ENCODE peak calls at places on chromosomes 1 and 21, in ten cellular contexts. P is sigmoid colon, X is IMR-90, M is right cardiac atrium, E is fibroblast of lung, Y is lung, I is transverse colon, G is GM23248, L is psoas muscle, W is stomach. C is an unnamed sample. For H3K4me1, the result is how much of the 10 kb centered on the place peaks cover.

GRCh38 chr21:37193676-37194075 is 73.5 kb downstream of the VPS26C start:
- DNase-seq in P (no peak), I (no peak), E (no peak), Y (no peak), M (no peak), L (no peak), W (no peak), X (no peak), G (no peak), C (no peak)

GRCh38 chr1:211639500-211640361 is 35.7 kb downstream of the NEK2 start:
- DNase-seq in P (peak), X (peak), W (peak), G (peak), E (peak), Y (no peak), L (no peak), I (no peak), M (no peak), C (no peak)

GRCh38 chr21:45511007-45511406 is 31.2 kb downstream of the SLC19A1 start:
- DNase-seq in M (peak), G (no peak), L (peak), X (no peak), E (no peak), P (peak), Y (no peak), W (no peak), I (no peak), C (peak)

GRCh38 chr1:189708674-189709073 is 769.0 kb downstream of the BRINP3 start:
- DNase-seq in G (no peak), I (no peak), E (peak), L (no peak), X (peak), M (no peak), P (no peak), Y (no peak), W (no peak), C (no peak)

GRCh38 chr1:175808573-175808972 is 65.2 kb upstream of the TNR start:
- DNase-seq in E (no peak), M (no peak), Y (no peak), I (no peak), G (no peak), P (no peak), L (no peak), X (no peak), W (no peak), C (no peak)

GRCh38 chr21:36641346-36641745 is 57.6 kb upstream of the SIM2 start:
- DNase-seq in X (no peak), L (no peak), E (no peak), I (no peak), G (no peak), W (no peak), M (no peak), P (no peak), Y (no peak), C (no peak)

GRCh38 chr1:19054216-19054615 is 97.7 kb upstream of the IFFO2 start:
- DNase-seq in W (no peak), L (no peak), M (no peak), E (no peak), I (no peak), X (no peak), G (no peak), Y (no peak), P (no peak), C (no peak)

GRCh38 chr21:29190920-29191319 is 60.5 kb downstream of the MAP3K7CL start:
- DNase-seq in W (no peak), L (peak), P (no peak), X (peak), I (no peak), G (peak), E (peak), M (no peak), Y (no peak), C (no peak)

GRCh38 chr1:171113377-171113776 is 22.7 kb downstream of the FMO3 start:
- DNase-seq in L (no peak), P (no peak), M (no peak), X (peak), G (no peak), I (no peak), W (no peak), E (no peak), Y (no peak), C (no peak)

GRCh38 chr21:45153358-45154318 is 79.3 kb downstream of the ADARB1 start:
- DNase-seq in Y (no peak), W (no peak), L (no peak), G (peak), X (peak), I (no peak), P (peak), M (peak), E (peak), C (peak)

GRCh38 chr1:94734963-94735899 is 84.9 kb upstream of the SLC44A3 start:
- DNase-seq in I (peak), W (peak), M (peak), G (peak), L (no peak), X (peak), E (peak), P (no peak), Y (peak), C (peak)

GRCh38 chr1:213719462-213719861 is 268.3 kb upstream of the PROX1 start:
- DNase-seq in X (no peak), L (no peak), P (no peak), W (no peak), Y (no peak), G (no peak), M (no peak), I (no peak), E (no peak), C (no peak)

GRCh38 chr1:181452746-181453145 is 30.6 kb upstream of the CACNA1E start:
- DNase-seq in W (no peak), I (no peak), X (no peak), P (no peak), M (no peak), Y (no peak), L (no peak), E (no peak), G (no peak), C (no peak)

GRCh38 chr1:59730302-59730701 is 84.4 kb upstream of the HOOK1 start:
- DNase-seq in Y (no peak), L (no peak), E (peak), P (no peak), X (peak), M (no peak), G (peak), W (no peak), I (no peak), C (no peak)

GRCh38 chr1:220685879-220686278 is 4.3 kb upstream of the C1orf115 start:
- DNase-seq in M (no peak), P (no peak), Y (no peak), W (no peak), I (no peak), X (no peak), G (no peak), E (no peak), L (no peak), C (no peak)

GRCh38 chr1:25469177-25469576 is 38.5 kb downstream of the MACO1 start:
- DNase-seq in X (peak), Y (no peak), I (no peak), P (no peak), G (peak), E (peak), L (no peak), M (no peak), W (no peak), C (no peak)

GRCh38 chr1:7303554-7304347 is 467.3 kb upstream of the VAMP3 start:
- DNase-seq in E (no peak), P (no peak), I (no peak), Y (no peak), M (no peak), W (no peak), G (no peak), L (no peak), X (no peak), C (no peak)

GRCh38 chr1:45752441-45753052 is 2.1 kb upstream of the IPP start:
- DNase-seq in X (peak), G (peak), E (peak), M (no peak), P (no peak), I (no peak), Y (no peak), W (no peak), L (no peak), C (no peak)

GRCh38 chr1:94327001-94327685 is 89.8 kb upstream of the ARHGAP29 start:
- DNase-seq in G (peak), I (no peak), E (no peak), W (peak), Y (no peak), M (peak), P (peak), X (peak), L (peak), C (no peak)

GRCh38 chr1:182707116-182707515 is 22.7 kb upstream of the RGS8 start:
- DNase-seq in W (peak), E (no peak), I (no peak), L (no peak), M (peak), Y (no peak), P (no peak), X (no peak), G (no peak), C (no peak)

GRCh38 chr1:209504571-209504970 is 78.9 kb upstream of the CAMK1G start:
- DNase-seq in E (no peak), W (no peak), Y (no peak), M (no peak), I (no peak), L (no peak), X (no peak), P (no peak), G (no peak), C (no peak)

GRCh38 chr1:153313288-153313687 is 536 bp upstream of the PGLYRP3 start:
- DNase-seq in E (no peak), P (no peak), W (no peak), I (no peak), X (no peak), M (no peak), Y (no peak), L (no peak), G (no peak), C (no peak)

GRCh38 chr1:3456964-3457909 is 2.8 kb downstream of the ARHGEF16 start:
- DNase-seq in Y (no peak), X (no peak), I (no peak), G (no peak), P (no peak), W (no peak), L (peak), M (peak), E (no peak), C (peak)

GRCh38 chr1:28256197-28256827 is 3.0 kb upstream of the SESN2 start:
- DNase-seq in L (no peak), G (no peak), M (no peak), I (no peak), W (no peak), X (no peak), P (no peak), E (no peak), Y (no peak), C (no peak)

GRCh38 chr1:28056129-28056925 is 32.1 kb downstream of the EYA3 start:
- DNase-seq in X (no peak), W (no peak), G (no peak), E (no peak), P (no peak), L (no peak), I (no peak), Y (peak), M (no peak), C (no peak)

GRCh38 chr1:67766117-67766978 is 66.9 kb downstream of the GNG12 start:
- DNase-seq in I (no peak), G (peak), X (peak), Y (no peak), P (no peak), E (peak), W (peak), L (peak), M (no peak), C (no peak)

GRCh38 chr1:82108843-82109242 is 308.1 kb downstream of the ADGRL2 start:
- DNase-seq in L (no peak), G (no peak), I (no peak), Y (no peak), X (no peak), E (no peak), M (no peak), P (no peak), W (no peak), C (no peak)

DNA sequence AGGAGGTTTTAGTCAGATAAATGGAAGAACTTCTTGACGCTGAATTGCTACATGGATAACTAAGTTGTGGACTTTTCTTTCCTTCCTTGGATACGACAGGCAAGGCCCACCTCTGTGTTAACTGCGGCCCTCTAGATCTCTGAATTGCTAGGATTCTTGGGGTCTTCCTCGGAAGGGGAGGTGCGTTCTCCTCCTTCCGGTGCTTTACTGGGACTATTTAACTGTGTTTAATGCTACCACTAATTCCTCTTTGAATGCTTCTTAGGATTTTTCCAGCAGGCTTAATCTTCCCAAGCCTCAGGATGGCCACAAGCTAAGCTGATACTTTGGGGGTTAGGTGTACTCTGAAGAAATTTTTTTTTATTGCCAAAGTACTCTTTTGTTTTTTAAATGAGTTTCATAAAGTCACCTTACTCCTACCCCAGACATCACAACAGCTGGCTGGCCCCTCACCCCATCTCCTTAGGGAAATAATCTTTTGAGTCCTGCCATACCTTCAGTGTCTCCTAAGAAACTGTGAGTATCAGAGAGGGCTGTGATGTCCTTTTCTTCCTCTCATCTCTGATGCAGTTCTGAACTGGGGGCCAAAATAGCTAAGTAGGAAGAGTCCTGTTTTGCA is 21.4 kb downstream of the KIRREL1 start:
- DNase-seq in P (no peak), L (no peak), W (no peak), G (no peak), E (no peak), X (no peak), Y (no peak), M (no peak), I (no peak), C (no peak)
- H3K4me1 ChIP-seq in P (half or more), L (under half), W (half or more), G (half or more), E (half or more), X (half or more), Y (under half), M (under half), I (half or more), C (under half)

GRCh38 chr1:169160845-169161511 is 54.5 kb downstream of the ATP1B1 start:
- DNase-seq in X (peak), L (no peak), P (peak), E (peak), Y (no peak), W (no peak), G (peak), I (no peak), M (no peak), C (no peak)
- H3K4me1 ChIP-seq in X (under half), L (under half), P (under half), E (under half), Y (under half), W (under half), G (under half), I (under half), M (under half), C (under half)

GRCh38 chr1:219413523-219413922 is 199.4 kb downstream of the ZC3H11B start:
- DNase-seq in P (no peak), L (no peak), I (no peak), W (no peak), Y (no peak), M (no peak), G (no peak), X (no peak), E (no peak), C (no peak)
- H3K4me1 ChIP-seq in P (under half), L (under half), I (under half), W (under half), Y (under half), M (under half), G (under half), X (under half), E (under half), C (under half)

GRCh38 chr1:240385985-240386978 is 225.7 kb downstream of the GREM2 start:
- DNase-seq in I (no peak), M (no peak), G (peak), L (no peak), P (no peak), W (no peak), Y (no peak), E (peak), X (peak), C (no peak)
- H3K4me1 ChIP-seq in I (under half), M (under half), G (under half), L (under half), P (under half), W (under half), Y (under half), E (under half), X (under half), C (under half)

GRCh38 chr1:32351859-32352745 is 10.2 kb downstream of the FAM229A start:
- DNase-seq in E (peak), Y (peak), G (peak), P (peak), X (peak), W (peak), L (peak), I (peak), M (peak), C (peak)
- H3K4me1 ChIP-seq in E (under half), Y (under half), G (under half), P (under half), X (under half), W (under half), L (under half), I (under half), M (under half), C (under half)

GRCh38 chr1:224700915-224701531 is 84.9 kb downstream of the CNIH3 start:
- DNase-seq in M (no peak), W (no peak), G (peak), P (no peak), I (no peak), L (no peak), E (peak), X (peak), Y (no peak), C (no peak)
- H3K4me1 ChIP-seq in M (under half), W (under half), G (under half), P (under half), I (under half), L (under half), E (under half), X (under half), Y (under half), C (under half)

GRCh38 chr1:109250454-109251276 is 1.3 kb downstream of the CELSR2 start:
- DNase-seq in I (no peak), P (peak), L (no peak), Y (no peak), X (no peak), G (no peak), W (no peak), M (peak), E (no peak), C (peak)
- H3K4me1 ChIP-seq in I (under half), P (under half), L (under half), Y (under half), X (under half), G (under half), W (under half), M (under half), E (under half), C (under half)

GRCh38 chr1:21521717-21522060 is 12.5 kb downstream of the ALPL start:
- DNase-seq in I (no peak), L (no peak), E (no peak), Y (no peak), M (no peak), X (no peak), G (no peak), P (no peak), W (no peak), C (no peak)
- H3K4me1 ChIP-seq in I (under half), L (under half), E (under half), Y (under half), M (under half), X (under half), G (under half), P (under half), W (under half), C (under half)

GRCh38 chr1:203667616-203668015 is 41.0 kb downstream of the ATP2B4 start:
- DNase-seq in L (no peak), P (peak), Y (no peak), I (peak), X (no peak), W (no peak), M (peak), G (peak), E (no peak), C (no peak)

GRCh38 chr1:203668401-203668800 is 41.8 kb downstream of the ATP2B4 start:
- DNase-seq in P (no peak), Y (no peak), I (no peak), X (peak), G (no peak), M (no peak), W (no peak), L (no peak), E (no peak), C (no peak)

GRCh38 chr1:203671808-203672207 is 45.2 kb downstream of the ATP2B4 start:
- DNase-seq in G (no peak), Y (no peak), M (no peak), E (no peak), L (no peak), P (peak), W (no peak), X (no peak), I (no peak), C (no peak)

GRCh38 chr1:203671047-203671446 is 44.4 kb downstream of the ATP2B4 start:
- DNase-seq in Y (no peak), P (no peak), M (no peak), E (peak), L (no peak), W (no peak), G (peak), I (no peak), X (peak), C (no peak)

DNA sequence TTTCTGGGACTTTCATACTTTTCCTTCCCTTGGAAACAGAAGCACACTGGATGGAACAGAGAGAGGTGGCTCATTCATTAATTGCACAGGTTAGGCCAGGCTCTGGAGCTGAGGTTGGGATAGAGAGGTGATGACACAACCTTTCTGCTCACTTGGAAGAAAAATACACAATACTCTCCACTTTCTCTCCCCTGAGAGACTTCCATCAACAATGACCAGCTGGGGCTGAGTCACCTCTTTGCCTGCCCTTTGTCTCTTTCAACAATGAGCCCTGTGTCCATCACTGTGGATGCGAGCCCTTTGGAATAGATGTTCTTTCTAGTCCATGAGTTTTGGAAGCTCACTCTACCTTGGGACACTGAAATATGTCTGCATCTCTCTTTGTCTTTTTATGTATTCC is 43.1 kb downstream of the ATP2B4 start:
- DNase-seq in L (no peak), M (no peak), P (no peak), Y (no peak), I (no peak), W (no peak), G (peak), X (peak), E (peak), C (no peak)
- H3K4me1 ChIP-seq in L (under half), M (under half), P (half or more), Y (under half), I (half or more), W (half or more), G (half or more), X (half or more), E (half or more), C (under half)

GRCh38 chr1:15212216-15212988 is 34.6 kb upstream of the FHAD1 start:
- DNase-seq in P (no peak), E (no peak), L (no peak), G (no peak), X (no peak), M (no peak), I (no peak), Y (no peak), W (peak), C (no peak)

GRCh38 chr1:15213333-15213732 is 33.7 kb upstream of the FHAD1 start:
- DNase-seq in W (peak), Y (no peak), L (no peak), I (no peak), X (peak), P (no peak), E (peak), M (no peak), G (no peak), C (no peak)

GRCh38 chr1:15211424-15211823 is 35.6 kb upstream of the FHAD1 start:
- DNase-seq in M (no peak), L (no peak), Y (no peak), E (no peak), G (no peak), X (no peak), W (no peak), I (no peak), P (no peak), C (no peak)

GRCh38 chr1:15214507-15214906 is 32.5 kb upstream of the FHAD1 start:
- DNase-seq in Y (no peak), W (no peak), I (peak), L (no peak), P (peak), G (peak), X (peak), M (no peak), E (peak), C (no peak)

GRCh38 chr1:15212989-15213291 is 34.1 kb upstream of the FHAD1 start:
- DNase-seq in M (no peak), Y (no peak), P (no peak), I (no peak), G (no peak), X (no peak), W (no peak), E (no peak), L (no peak), C (no peak)
- H3K4me1 ChIP-seq in M (under half), Y (under half), P (under half), I (under half), G (under half), X (under half), W (half or more), E (under half), L (under half), C (under half)

C was measured in mucosa of descending colon.